ENCODE peak calls at places on chromosome 2, in eight cellular contexts. One of them, this sample, is unnamed.

GRCh38 chr2:196160101-196160500 is 11.3 kb downstream of the STK17B start:
- DNase-seq in dorsolateral prefrontal cortex: no peak
- DNase-seq in pancreas: peak
- DNase-seq in psoas muscle: no peak
- DNase-seq in fibroblast of the aortic adventitia: peak
- DNase-seq in brain microvascular endothelial cell: peak
- DNase-seq in HCT116: peak
- DNase-seq in Peyer's patch: peak
- DNase-seq in this sample: peak

GRCh38 chr2:73269686-73270465 is 14.4 kb downstream of the FBXO41 start:
- DNase-seq in dorsolateral prefrontal cortex: no peak
- DNase-seq in pancreas: no peak
- DNase-seq in psoas muscle: no peak
- DNase-seq in fibroblast of the aortic adventitia: no peak
- DNase-seq in brain microvascular endothelial cell: no peak
- DNase-seq in HCT116: no peak
- DNase-seq in Peyer's patch: no peak
- DNase-seq in this sample: no peak

GRCh38 chr2:79235135-79235534 is 75.6 kb upstream of the REG3A start:
- DNase-seq in dorsolateral prefrontal cortex: no peak
- DNase-seq in pancreas: no peak
- DNase-seq in psoas muscle: no peak
- DNase-seq in fibroblast of the aortic adventitia: no peak
- DNase-seq in brain microvascular endothelial cell: no peak
- DNase-seq in HCT116: no peak
- DNase-seq in Peyer's patch: no peak
- DNase-seq in this sample: no peak

GRCh38 chr2:134549104-134549503 is 169.7 kb downstream of the TMEM163 start:
- DNase-seq in dorsolateral prefrontal cortex: no peak
- DNase-seq in pancreas: no peak
- DNase-seq in psoas muscle: no peak
- DNase-seq in fibroblast of the aortic adventitia: peak
- DNase-seq in brain microvascular endothelial cell: no peak
- DNase-seq in HCT116: no peak
- DNase-seq in Peyer's patch: no peak
- DNase-seq in this sample: no peak

GRCh38 chr2:147255812-147256211 is 589.0 kb upstream of the ACVR2A start:
- DNase-seq in dorsolateral prefrontal cortex: no peak
- DNase-seq in pancreas: no peak
- DNase-seq in psoas muscle: peak
- DNase-seq in fibroblast of the aortic adventitia: peak
- DNase-seq in brain microvascular endothelial cell: no peak
- DNase-seq in HCT116: no peak
- DNase-seq in Peyer's patch: no peak
- DNase-seq in this sample: no peak

GRCh38 chr2:65019010-65019409 is 29.8 kb downstream of the SLC1A4 start:
- DNase-seq in dorsolateral prefrontal cortex: no peak
- DNase-seq in pancreas: no peak
- DNase-seq in psoas muscle: no peak
- DNase-seq in fibroblast of the aortic adventitia: no peak
- DNase-seq in brain microvascular endothelial cell: no peak
- DNase-seq in HCT116: no peak
- DNase-seq in Peyer's patch: no peak
- DNase-seq in this sample: no peak

GRCh38 chr2:225065882-225066281 is 23.6 kb upstream of the DOCK10 start:
- DNase-seq in dorsolateral prefrontal cortex: no peak
- DNase-seq in pancreas: no peak
- DNase-seq in psoas muscle: no peak
- DNase-seq in fibroblast of the aortic adventitia: no peak
- DNase-seq in brain microvascular endothelial cell: no peak
- DNase-seq in HCT116: no peak
- DNase-seq in Peyer's patch: no peak
- DNase-seq in this sample: no peak

GRCh38 chr2:101803945-101804696 is 106.6 kb downstream of the MAP4K4 start:
- DNase-seq in dorsolateral prefrontal cortex: no peak
- DNase-seq in pancreas: no peak
- DNase-seq in psoas muscle: no peak
- DNase-seq in fibroblast of the aortic adventitia: peak
- DNase-seq in brain microvascular endothelial cell: no peak
- DNase-seq in HCT116: no peak
- DNase-seq in Peyer's patch: no peak
- DNase-seq in this sample: no peak

GRCh38 chr2:143730155-143730949 is 601.1 kb downstream of the ARHGAP15 start:
- DNase-seq in dorsolateral prefrontal cortex: no peak
- DNase-seq in pancreas: no peak
- DNase-seq in psoas muscle: no peak
- DNase-seq in fibroblast of the aortic adventitia: peak
- DNase-seq in brain microvascular endothelial cell: peak
- DNase-seq in HCT116: no peak
- DNase-seq in Peyer's patch: no peak
- DNase-seq in this sample: no peak

GRCh38 chr2:31265234-31265633 is 31.3 kb downstream of the EHD3 start:
- DNase-seq in dorsolateral prefrontal cortex: no peak
- DNase-seq in pancreas: no peak
- DNase-seq in psoas muscle: no peak
- DNase-seq in fibroblast of the aortic adventitia: no peak
- DNase-seq in brain microvascular endothelial cell: no peak
- DNase-seq in HCT116: no peak
- DNase-seq in Peyer's patch: no peak
- DNase-seq in this sample: no peak

GRCh38 chr2:210169871-210170441 is 1.3 kb downstream of the KANSL1L start:
- DNase-seq in dorsolateral prefrontal cortex: no peak
- DNase-seq in pancreas: no peak
- DNase-seq in psoas muscle: no peak
- DNase-seq in fibroblast of the aortic adventitia: peak
- DNase-seq in brain microvascular endothelial cell: peak
- DNase-seq in HCT116: no peak
- DNase-seq in Peyer's patch: no peak
- DNase-seq in this sample: peak

GRCh38 chr2:7083580-7084509 is 166.6 kb downstream of the RNF144A start:
- DNase-seq in dorsolateral prefrontal cortex: no peak
- DNase-seq in pancreas: no peak
- DNase-seq in psoas muscle: no peak
- DNase-seq in fibroblast of the aortic adventitia: peak
- DNase-seq in brain microvascular endothelial cell: peak
- DNase-seq in HCT116: peak
- DNase-seq in Peyer's patch: no peak
- DNase-seq in this sample: peak

GRCh38 chr2:128057334-128057733 is 29.5 kb upstream of the SAP130 start:
- DNase-seq in dorsolateral prefrontal cortex: no peak
- DNase-seq in pancreas: no peak
- DNase-seq in psoas muscle: no peak
- DNase-seq in fibroblast of the aortic adventitia: no peak
- DNase-seq in brain microvascular endothelial cell: no peak
- DNase-seq in HCT116: no peak
- DNase-seq in Peyer's patch: no peak
- DNase-seq in this sample: no peak

GRCh38 chr2:28296904-28297303 is 95.8 kb upstream of the FOSL2 start:
- DNase-seq in dorsolateral prefrontal cortex: no peak
- DNase-seq in pancreas: no peak
- DNase-seq in psoas muscle: no peak
- DNase-seq in fibroblast of the aortic adventitia: no peak
- DNase-seq in brain microvascular endothelial cell: no peak
- DNase-seq in HCT116: peak
- DNase-seq in Peyer's patch: no peak
- DNase-seq in this sample: no peak

GRCh38 chr2:69915050-69915945 is at the start of gene MXD1:
- DNase-seq in dorsolateral prefrontal cortex: no peak
- DNase-seq in pancreas: peak
- DNase-seq in psoas muscle: peak
- DNase-seq in fibroblast of the aortic adventitia: no peak
- DNase-seq in brain microvascular endothelial cell: no peak
- DNase-seq in HCT116: no peak
- DNase-seq in Peyer's patch: peak
- DNase-seq in this sample: no peak

GRCh38 chr2:94984964-94985575 is 40.4 kb upstream of the MAL start:
- DNase-seq in dorsolateral prefrontal cortex: no peak
- DNase-seq in pancreas: no peak
- DNase-seq in psoas muscle: no peak
- DNase-seq in fibroblast of the aortic adventitia: no peak
- DNase-seq in brain microvascular endothelial cell: no peak
- DNase-seq in HCT116: no peak
- DNase-seq in Peyer's patch: no peak
- DNase-seq in this sample: no peak

GRCh38 chr2:142805244-142805643 is 72.2 kb upstream of the KYNU start:
- DNase-seq in dorsolateral prefrontal cortex: no peak
- DNase-seq in pancreas: no peak
- DNase-seq in psoas muscle: no peak
- DNase-seq in fibroblast of the aortic adventitia: no peak
- DNase-seq in brain microvascular endothelial cell: no peak
- DNase-seq in HCT116: no peak
- DNase-seq in Peyer's patch: no peak
- DNase-seq in this sample: no peak

GRCh38 chr2:3606028-3606369 is 11.1 kb downstream of the COLEC11 start:
- DNase-seq in dorsolateral prefrontal cortex: no peak
- DNase-seq in pancreas: no peak
- DNase-seq in psoas muscle: no peak
- DNase-seq in fibroblast of the aortic adventitia: no peak
- DNase-seq in brain microvascular endothelial cell: no peak
- DNase-seq in HCT116: no peak
- DNase-seq in Peyer's patch: no peak
- DNase-seq in this sample: no peak
- H3K4me3 ChIP-seq in dorsolateral prefrontal cortex: no peak
- H3K4me3 ChIP-seq in pancreas: no peak
- H3K4me3 ChIP-seq in psoas muscle: no peak
- H3K4me3 ChIP-seq in fibroblast of the aortic adventitia: no peak
- H3K4me3 ChIP-seq in brain microvascular endothelial cell: no peak
- H3K4me3 ChIP-seq in HCT116: no peak
- H3K4me3 ChIP-seq in Peyer's patch: no peak
- H3K4me3 ChIP-seq in this sample: no peak

DNA sequence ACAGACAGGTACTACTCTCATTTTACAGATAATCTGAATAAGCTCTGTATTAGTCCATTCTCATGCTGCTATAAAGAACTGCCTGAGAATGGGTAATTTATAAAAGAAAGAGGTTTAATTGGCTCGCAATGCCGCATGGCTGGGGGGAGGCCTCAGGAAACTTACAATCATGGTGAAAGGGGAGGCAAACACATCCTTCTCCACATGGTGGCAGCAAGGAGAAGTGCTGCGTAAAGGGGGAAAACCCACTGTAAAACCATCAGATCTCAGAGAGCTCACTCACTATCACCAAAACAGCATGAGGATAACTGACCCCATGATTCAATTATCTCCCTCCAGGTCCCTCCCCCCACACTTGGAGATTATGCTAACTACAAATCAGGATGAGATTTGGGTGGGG is 254.4 kb downstream of the KCNE4 start:
- DNase-seq in dorsolateral prefrontal cortex: no peak
- DNase-seq in pancreas: no peak
- DNase-seq in psoas muscle: no peak
- DNase-seq in fibroblast of the aortic adventitia: peak
- DNase-seq in brain microvascular endothelial cell: peak
- DNase-seq in HCT116: peak
- DNase-seq in Peyer's patch: no peak
- DNase-seq in this sample: peak
- TF ChIP-seq CTCF in dorsolateral prefrontal cortex: no peak
- TF ChIP-seq CTCF in pancreas: no peak
- TF ChIP-seq CTCF in psoas muscle: peak
- TF ChIP-seq CTCF in fibroblast of the aortic adventitia: peak
- TF ChIP-seq CTCF in brain microvascular endothelial cell: peak
- TF ChIP-seq CTCF in HCT116: peak
- TF ChIP-seq CTCF in Peyer's patch: no peak
- TF ChIP-seq CTCF in this sample: peak

GRCh38 chr2:39419282-39420223 is 17.5 kb downstream of the MAP4K3 start:
- DNase-seq in dorsolateral prefrontal cortex: no peak
- DNase-seq in pancreas: no peak
- DNase-seq in psoas muscle: no peak
- DNase-seq in fibroblast of the aortic adventitia: peak
- DNase-seq in brain microvascular endothelial cell: no peak
- DNase-seq in HCT116: no peak
- DNase-seq in Peyer's patch: no peak
- DNase-seq in this sample: no peak

GRCh38 chr2:39413063-39413722 is 23.9 kb downstream of the MAP4K3 start:
- DNase-seq in dorsolateral prefrontal cortex: no peak
- DNase-seq in pancreas: no peak
- DNase-seq in psoas muscle: no peak
- DNase-seq in fibroblast of the aortic adventitia: no peak
- DNase-seq in brain microvascular endothelial cell: no peak
- DNase-seq in HCT116: no peak
- DNase-seq in Peyer's patch: no peak
- DNase-seq in this sample: no peak

GRCh38 chr2:39411186-39411944 is 25.7 kb downstream of the MAP4K3 start:
- DNase-seq in dorsolateral prefrontal cortex: no peak
- DNase-seq in pancreas: no peak
- DNase-seq in psoas muscle: no peak
- DNase-seq in fibroblast of the aortic adventitia: peak
- DNase-seq in brain microvascular endothelial cell: peak
- DNase-seq in HCT116: peak
- DNase-seq in Peyer's patch: no peak
- DNase-seq in this sample: peak

GRCh38 chr2:39418491-39418890 is 18.6 kb downstream of the MAP4K3 start:
- DNase-seq in dorsolateral prefrontal cortex: no peak
- DNase-seq in pancreas: no peak
- DNase-seq in psoas muscle: no peak
- DNase-seq in fibroblast of the aortic adventitia: no peak
- DNase-seq in brain microvascular endothelial cell: no peak
- DNase-seq in HCT116: no peak
- DNase-seq in Peyer's patch: no peak
- DNase-seq in this sample: no peak

DNA sequence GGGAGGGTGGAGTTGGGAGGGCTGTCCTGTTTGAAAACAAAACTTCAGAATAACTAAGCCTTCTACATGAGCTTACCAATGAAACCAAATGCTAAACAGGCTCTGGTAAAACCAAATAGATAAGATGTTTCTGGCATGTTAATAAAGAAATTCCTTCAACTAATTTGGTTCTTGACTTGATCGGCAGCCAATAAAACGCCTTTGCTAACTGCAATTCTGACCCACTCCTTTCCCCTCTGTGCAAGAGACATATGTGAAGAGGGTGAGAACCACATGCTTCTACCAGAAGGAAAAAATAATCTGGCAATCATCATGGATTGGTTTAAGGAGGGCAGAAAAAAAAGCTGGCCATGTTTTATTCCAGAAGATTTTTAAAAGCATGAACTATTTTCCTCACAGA is 20.9 kb downstream of the MAP4K3 start:
- DNase-seq in dorsolateral prefrontal cortex: no peak
- DNase-seq in pancreas: no peak
- DNase-seq in psoas muscle: no peak
- DNase-seq in fibroblast of the aortic adventitia: peak
- DNase-seq in brain microvascular endothelial cell: no peak
- DNase-seq in HCT116: no peak
- DNase-seq in Peyer's patch: no peak
- DNase-seq in this sample: peak
- H3K4me3 ChIP-seq in dorsolateral prefrontal cortex: no peak
- H3K4me3 ChIP-seq in pancreas: no peak
- H3K4me3 ChIP-seq in psoas muscle: no peak
- H3K4me3 ChIP-seq in fibroblast of the aortic adventitia: no peak
- H3K4me3 ChIP-seq in brain microvascular endothelial cell: no peak
- H3K4me3 ChIP-seq in HCT116: no peak
- H3K4me3 ChIP-seq in Peyer's patch: no peak
- H3K4me3 ChIP-seq in this sample: no peak

DNA sequence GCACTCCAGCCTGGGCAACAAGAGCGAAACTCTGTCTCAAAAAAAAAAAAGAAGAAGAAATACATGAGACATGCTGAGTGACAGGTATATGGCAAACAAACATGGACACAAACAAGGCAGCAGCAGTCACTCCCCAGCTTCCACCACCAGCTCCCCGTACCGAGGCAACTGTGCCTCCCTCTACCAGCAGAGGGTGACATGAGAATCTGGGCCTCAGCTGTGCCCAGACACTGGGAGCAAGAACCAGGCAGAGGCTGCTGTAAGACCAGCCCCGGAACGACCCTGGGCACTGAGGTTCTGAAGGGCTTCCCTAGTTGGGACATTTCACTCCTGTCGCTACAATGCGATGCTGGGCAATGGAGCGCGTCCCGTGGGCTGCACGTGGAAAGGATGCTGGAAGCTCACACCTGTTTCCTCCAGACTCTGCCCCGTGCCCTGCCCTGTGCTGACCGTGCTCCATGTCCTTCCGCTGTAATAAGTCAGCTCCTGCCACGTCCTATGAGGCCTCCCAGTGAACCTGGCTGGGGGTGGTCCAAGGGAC is 37.1 kb downstream of the BOK start:
- DNase-seq in dorsolateral prefrontal cortex: no peak
- DNase-seq in pancreas: no peak
- DNase-seq in psoas muscle: no peak
- DNase-seq in fibroblast of the aortic adventitia: no peak
- DNase-seq in brain microvascular endothelial cell: no peak
- DNase-seq in HCT116: no peak
- DNase-seq in Peyer's patch: no peak
- DNase-seq in this sample: no peak
- TF ChIP-seq CTCF in dorsolateral prefrontal cortex: no peak
- TF ChIP-seq CTCF in pancreas: no peak
- TF ChIP-seq CTCF in psoas muscle: no peak
- TF ChIP-seq CTCF in fibroblast of the aortic adventitia: no peak
- TF ChIP-seq CTCF in brain microvascular endothelial cell: peak
- TF ChIP-seq CTCF in HCT116: peak
- TF ChIP-seq CTCF in Peyer's patch: no peak
- TF ChIP-seq CTCF in this sample: peak

This sample was measured in astrocyte of the spinal cord.